ENCODE peak calls at places on chromosomes 3 and 15, in six cellular contexts. M, W, J, N, B and K are unnamed samples.

GRCh38 chr3:13199006-13199776 is 126.0 kb upstream of the IQSEC1 start:
- DNase-seq in M (no peak), N (no peak), B (no peak), J (no peak), W (no peak), K (no peak)

GRCh38 chr3:9088431-9089353 is 125.4 kb upstream of the RAD18 start:
- DNase-seq in B (no peak), N (no peak), W (no peak), J (no peak), M (no peak), K (no peak)

GRCh38 chr15:42385206-42385979 is 26.1 kb downstream of the CAPN3 start:
- DNase-seq in N (peak), M (peak), J (peak), W (no peak), B (no peak), K (no peak)

GRCh38 chr15:85795669-85796305 is 1.1 kb upstream of the KLHL25 start:
- DNase-seq in W (no peak), B (no peak), N (no peak), J (no peak), M (no peak), K (no peak)

GRCh38 chr15:92909131-92909781 is 9.1 kb downstream of the CHD2 start:
- DNase-seq in N (no peak), M (no peak), W (no peak), J (no peak), B (no peak), K (no peak)

GRCh38 chr3:62201438-62202035 is 171.8 kb downstream of the FEZF2 start:
- DNase-seq in J (no peak), B (peak), M (peak), W (no peak), N (peak), K (no peak)

GRCh38 chr3:4584537-4585249 is 91.5 kb downstream of the ITPR1 start:
- DNase-seq in N (no peak), B (peak), J (no peak), M (no peak), W (peak), K (no peak)

GRCh38 chr15:31472636-31473383 is 146.2 kb downstream of the KLF13 start:
- DNase-seq in N (no peak), J (no peak), B (peak), W (peak), M (no peak), K (peak)

GRCh38 chr3:81723732-81724313 is 37.6 kb downstream of the GBE1 start:
- DNase-seq in N (peak), W (no peak), M (peak), B (no peak), J (no peak), K (no peak)

GRCh38 chr15:84872009-84872900 is 12.2 kb upstream of the SLC28A1 start:
- DNase-seq in M (no peak), B (no peak), J (no peak), N (no peak), W (no peak), K (no peak)

GRCh38 chr15:25171856-25172687 is 217.3 kb downstream of the SNRPN start:
- DNase-seq in N (no peak), W (no peak), B (no peak), J (no peak), M (no peak), K (no peak)

GRCh38 chr3:146131616-146132410 is 29.2 kb downstream of the PLOD2 start:
- DNase-seq in J (no peak), N (no peak), W (no peak), M (peak), B (no peak), K (no peak)

GRCh38 chr15:59825926-59826325 is 136.8 kb upstream of the BNIP2 start:
- DNase-seq in N (no peak), J (no peak), B (no peak), W (no peak), M (no peak), K (no peak)

GRCh38 chr15:96158938-96159337 is 171.6 kb upstream of the NR2F2 start:
- DNase-seq in B (no peak), J (no peak), W (no peak), M (peak), N (peak), K (no peak)

GRCh38 chr3:58635371-58636285 is 30.9 kb downstream of the FAM3D start:
- DNase-seq in W (no peak), N (no peak), B (no peak), J (no peak), M (no peak), K (peak)

GRCh38 chr15:101089579-101090459 is 162.0 kb downstream of the CHSY1 start:
- DNase-seq in M (no peak), N (no peak), J (no peak), B (no peak), W (no peak), K (no peak)

GRCh38 chr15:61640751-61641150 is 411.6 kb upstream of the RORA start:
- DNase-seq in N (no peak), M (no peak), J (no peak), W (no peak), B (no peak), K (no peak)

GRCh38 chr3:195119461-195120198 is 151.3 kb downstream of the XXYLT1 start:
- DNase-seq in W (no peak), B (no peak), J (no peak), N (no peak), M (peak), K (no peak)

GRCh38 chr3:183134844-183135243 is 27.7 kb downstream of the LAMP3 start:
- DNase-seq in M (no peak), W (no peak), N (no peak), J (no peak), B (no peak), K (no peak)

GRCh38 chr15:68770206-68770605 is 50.5 kb downstream of the ANP32A start:
- DNase-seq in N (no peak), B (no peak), J (peak), M (no peak), W (no peak), K (no peak)

GRCh38 chr3:72088486-72089025 is 303.6 kb upstream of the PROK2 start:
- DNase-seq in W (no peak), J (no peak), M (no peak), N (no peak), B (no peak), K (no peak)

GRCh38 chr3:153749070-153749610 is 372.1 kb upstream of the ARHGEF26 start:
- DNase-seq in W (no peak), M (no peak), J (no peak), B (no peak), N (no peak), K (no peak)

GRCh38 chr15:82874961-82875360 is 65.5 kb downstream of the WHAMM start:
- DNase-seq in W (no peak), B (no peak), N (no peak), M (no peak), J (no peak), K (no peak)

GRCh38 chr3:59266551-59266950 is 216.7 kb upstream of the CFAP20DC start:
- DNase-seq in M (no peak), B (no peak), N (no peak), J (no peak), W (no peak), K (no peak)

GRCh38 chr3:12934431-12934830 is 93.1 kb upstream of the RPL32 start:
- DNase-seq in M (no peak), W (no peak), B (no peak), N (no peak), J (no peak), K (no peak)

GRCh38 chr3:15858547-15859506 is 61.0 kb upstream of the ANKRD28 start:
- DNase-seq in N (peak), M (peak), J (peak), W (peak), B (peak), K (peak)

GRCh38 chr3:171809513-171810277 is 588 bp downstream of the PLD1 start:
- DNase-seq in N (peak), J (peak), B (peak), M (peak), W (no peak), K (peak)

GRCh38 chr15:70121656-70122297 is 24.1 kb upstream of the TLE3 start:
- DNase-seq in M (no peak), B (no peak), N (no peak), J (no peak), W (no peak), K (no peak)

GRCh38 chr3:195224980-195225580 is 45.9 kb downstream of the XXYLT1 start:
- DNase-seq in N (no peak), B (no peak), J (peak), W (no peak), M (no peak), K (no peak)

GRCh38 chr15:94023520-94023919 is 207.8 kb upstream of the MCTP2 start:
- DNase-seq in N (no peak), M (no peak), W (no peak), B (no peak), J (no peak), K (no peak)

GRCh38 chr3:128445357-128445756 is 21.3 kb downstream of the DNAJB8 start:
- DNase-seq in N (no peak), W (no peak), M (no peak), J (no peak), B (no peak), K (no peak)

GRCh38 chr3:128442949-128443348 is 23.7 kb downstream of the DNAJB8 start:
- DNase-seq in J (no peak), W (no peak), N (no peak), B (no peak), M (no peak), K (no peak)

GRCh38 chr3:128447561-128448013 is 19.1 kb downstream of the DNAJB8 start:
- DNase-seq in J (no peak), W (peak), B (no peak), M (no peak), N (no peak), K (no peak)

GRCh38 chr3:128442070-128442469 is 24.6 kb downstream of the DNAJB8 start:
- DNase-seq in W (no peak), J (no peak), B (no peak), N (no peak), M (no peak), K (no peak)

DNA sequence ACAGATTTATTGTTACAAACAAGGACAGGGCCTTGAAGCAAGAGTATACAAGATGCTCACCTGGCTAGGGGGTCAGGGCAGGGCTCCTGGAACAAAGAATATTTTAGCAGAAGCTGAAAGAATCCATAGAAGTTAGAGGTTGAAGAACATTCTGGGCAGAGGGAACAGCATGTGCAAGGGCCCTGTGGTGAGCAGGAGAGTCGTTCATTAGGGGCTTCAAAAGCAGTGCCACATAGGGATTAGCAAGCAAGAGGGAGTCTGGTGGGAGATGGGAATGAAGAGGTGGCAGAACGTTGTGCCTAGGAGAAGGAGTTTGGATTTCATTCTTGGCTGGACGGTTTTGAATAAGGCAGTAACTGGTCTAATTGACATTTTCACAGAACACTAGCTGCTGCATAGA is 22.9 kb downstream of the DNAJB8 start:
- DNase-seq in J (no peak), N (no peak), B (no peak), W (no peak), M (no peak), K (no peak)
- TF ChIP-seq TAF1 in J (no peak), N (no peak), B (no peak), W (no peak), M (no peak), K (no peak)

GRCh38 chr3:184337315-184337714 is at the start of gene FAM131A:
- DNase-seq in N (no peak), B (no peak), J (no peak), W (no peak), M (no peak), K (no peak)
- TF ChIP-seq POLR2AphosphoS5 in N (no peak), B (no peak), J (no peak), W (no peak), M (no peak), K (no peak)

GRCh38 chr3:174440741-174441587 is 418.2 kb upstream of the NAALADL2 start:
- DNase-seq in M (peak), N (peak), B (peak), J (peak), W (no peak), K (peak)
- TF ChIP-seq POLR2A in M (no peak), N (no peak), B (no peak), J (peak), W (no peak), K (no peak)

DNA sequence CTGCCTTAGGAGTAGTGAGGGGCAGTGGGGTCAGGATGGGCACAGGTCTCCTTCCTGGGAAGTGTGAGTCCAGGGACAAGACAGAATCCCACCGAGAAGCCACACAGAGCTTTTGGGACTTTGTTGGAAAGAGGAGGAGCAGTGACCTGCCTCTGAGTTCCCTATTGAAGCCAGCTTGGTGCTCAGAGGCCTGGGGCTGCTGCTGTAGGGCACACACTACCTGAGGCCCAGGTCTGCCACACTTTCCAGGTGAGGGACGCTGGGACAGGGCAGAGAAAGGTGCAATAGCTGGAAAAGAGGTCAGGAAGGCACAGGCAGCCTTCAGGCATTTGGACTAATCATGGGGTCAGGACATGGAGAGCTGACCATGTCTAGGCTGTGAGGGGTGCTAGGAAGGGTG is 67.7 kb downstream of the SCN5A start:
- DNase-seq in B (no peak), N (no peak), J (peak), W (no peak), M (no peak), K (no peak)
- TF ChIP-seq TAF1 in B (no peak), N (no peak), J (no peak), W (no peak), M (no peak), K (no peak)

GRCh38 chr3:70855139-70855538 is 542.7 kb upstream of the MDFIC2 start:
- DNase-seq in J (no peak), N (no peak), B (no peak), W (no peak), M (no peak), K (no peak)

GRCh38 chr3:70851066-70851465 is 538.6 kb upstream of the MDFIC2 start:
- DNase-seq in J (no peak), M (no peak), W (no peak), N (no peak), B (no peak), K (no peak)

GRCh38 chr3:70853161-70853560 is 540.7 kb upstream of the MDFIC2 start:
- DNase-seq in B (no peak), M (no peak), J (no peak), N (no peak), W (no peak), K (no peak)

GRCh38 chr3:70854108-70854507 is 541.7 kb upstream of the MDFIC2 start:
- DNase-seq in N (no peak), W (no peak), B (no peak), M (no peak), J (no peak), K (no peak)

DNA sequence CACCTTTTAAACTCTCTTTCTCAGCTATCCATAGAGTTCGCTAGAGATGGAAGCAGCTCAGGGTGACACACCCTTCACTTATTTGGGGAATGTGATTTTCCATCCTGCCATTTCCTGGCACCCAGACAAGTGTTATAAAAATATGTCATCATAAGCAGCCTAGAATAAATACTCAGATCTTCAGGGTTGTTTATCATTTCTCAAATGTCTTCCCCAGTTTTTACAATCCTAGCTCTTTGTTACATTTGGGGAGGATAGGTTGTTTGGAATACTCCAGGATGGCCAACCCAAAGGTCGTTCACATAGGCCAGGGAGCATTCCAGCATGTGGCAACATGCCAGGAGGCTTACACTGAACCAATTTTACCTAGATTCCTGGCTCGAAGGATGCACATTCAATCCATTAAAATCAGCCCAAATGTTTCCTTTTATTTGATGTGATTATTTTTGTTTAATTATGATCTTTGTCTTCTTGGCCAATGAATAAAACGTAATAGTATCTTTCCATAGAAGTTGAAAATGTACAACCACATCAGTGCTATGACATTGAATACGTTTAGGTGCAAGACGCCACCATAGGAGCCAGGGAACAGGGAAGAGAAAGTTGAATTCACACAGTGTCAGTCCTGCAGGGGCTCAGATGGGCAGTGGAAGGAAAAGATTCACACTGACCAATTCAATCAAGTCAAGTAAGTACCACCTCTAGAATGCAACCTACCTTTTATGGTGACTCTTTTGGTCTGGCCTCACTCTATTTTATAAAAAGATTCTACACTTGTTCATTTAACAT is 537.7 kb upstream of the MDFIC2 start:
- DNase-seq in N (no peak), W (no peak), B (no peak), J (no peak), M (no peak), K (no peak)
- TF ChIP-seq POLR2AphosphoS5 in N (no peak), W (no peak), B (no peak), J (no peak), M (no peak), K (no peak)

GRCh38 chr3:47283596-47284364 is 1.0 kb downstream of the KLHL18 start:
- DNase-seq in M (no peak), W (no peak), J (peak), N (peak), B (no peak), K (no peak)

GRCh38 chr3:47283193-47283537 is 421 bp downstream of the KLHL18 start:
- DNase-seq in J (no peak), W (no peak), M (no peak), N (no peak), B (no peak), K (no peak)

GRCh38 chr3:47280519-47280918 is 2.1 kb downstream of the KIF9 start:
- DNase-seq in M (no peak), B (no peak), J (no peak), W (no peak), N (no peak), K (no peak)

GRCh38 chr3:47282424-47283192 is at the start of the genes KIF9 and KLHL18:
- DNase-seq in W (peak), B (peak), N (peak), J (peak), M (peak), K (peak)
- TF ChIP-seq POLR2A in W (peak), B (peak), N (peak), J (peak), M (peak), K (peak)

GRCh38 chr3:2244137-2244536 is 145.5 kb downstream of the CNTN4 start:
- DNase-seq in B (no peak), W (no peak), N (no peak), J (no peak), M (no peak), K (no peak)
- TF ChIP-seq TAF1 in B (no peak), W (no peak), N (no peak), J (no peak), M (no peak), K (no peak)

GRCh38 chr15:39597336-39597735 is 16.5 kb downstream of the THBS1 start:
- DNase-seq in B (no peak), W (no peak), M (no peak), J (no peak), N (no peak), K (no peak)

GRCh38 chr15:39598958-39599845 is 18.3 kb downstream of the THBS1 start:
- DNase-seq in M (no peak), N (no peak), B (no peak), W (no peak), J (no peak), K (no peak)

GRCh38 chr15:39597751-39598185 is 16.9 kb downstream of the THBS1 start:
- DNase-seq in N (no peak), M (no peak), W (no peak), J (no peak), B (no peak), K (no peak)

GRCh38 chr15:39599871-39600270 is 19.0 kb downstream of the THBS1 start:
- DNase-seq in W (no peak), N (no peak), B (no peak), J (no peak), M (no peak), K (no peak)

GRCh38 chr15:39598186-39598850 is 17.4 kb downstream of the THBS1 start:
- DNase-seq in B (no peak), W (no peak), N (no peak), M (no peak), J (no peak), K (no peak)
- TF ChIP-seq POLR2AphosphoS5 in B (no peak), W (no peak), N (no peak), M (no peak), J (peak), K (no peak)